ENCODE peak calls at places on chromosomes 4 and X, in five cellular contexts. E, Y, U, N and D are unnamed samples.
A peak's percentile ranks its signal among the peaks of the same experiment; 100 is the strongest.

GRCh38 chr4:121688261-121688660 is 8.5 kb downstream of the ANXA5 start:
- ATAC-seq in E (no peak), Y (no peak), U (no peak), N (no peak), D (no peak)

GRCh38 chr4:126986828-126987227 is 645.9 kb upstream of the INTU start:
- ATAC-seq in E (no peak), Y (no peak), U (no peak), N (no peak), D (no peak)

GRCh38 chr4:142353149-142353738 is 492.9 kb downstream of the INPP4B start:
- ATAC-seq in E (no peak), Y (peak; percentile 42), U (peak; percentile 30), N (peak; percentile 70), D (peak; percentile 34)

GRCh38 chrX:39262641-39263040 is 461.4 kb downstream of the MID1IP1 start:
- ATAC-seq in E (no peak), Y (no peak), U (no peak), N (no peak), D (peak; percentile 54)

GRCh38 chrX:50736651-50737050 is 77.3 kb downstream of the SHROOM4 start:
- ATAC-seq in E (no peak), Y (no peak), U (no peak), N (no peak), D (no peak)

GRCh38 chr4:141003193-141003592 is 130.1 kb downstream of the RNF150 start:
- ATAC-seq in E (no peak), Y (no peak), U (no peak), N (no peak), D (no peak)

GRCh38 chr4:82748176-82748575 is 50.4 kb downstream of the SCD5 start:
- ATAC-seq in E (no peak), Y (no peak), U (no peak), N (no peak), D (no peak)

GRCh38 chr4:26452565-26453531 is 37.4 kb downstream of the CCKAR start:
- ATAC-seq in E (no peak), Y (peak; percentile 51), U (no peak), N (peak; percentile 27), D (no peak)

GRCh38 chrX:53263597-53264094 is 17.7 kb downstream of the IQSEC2 start:
- ATAC-seq in E (peak; percentile 40), Y (peak; percentile 3), U (peak; percentile 82), N (peak; percentile 88), D (peak; percentile 93)

GRCh38 chrX:149044471-149044870 is 460.6 kb downstream of the IDS start:
- ATAC-seq in E (no peak), Y (no peak), U (no peak), N (no peak), D (no peak)